ENCODE peak calls at places on chromosomes 12 and 14, in six cellular contexts. U is K562, G is endothelial cell of umbilical vein, N is GM12878, S is HCT116, Y is HepG2. W is an unnamed sample.

GRCh38 chr12:124428136-124428791 is 133.4 kb downstream of the RFLNA start:
- DNase-seq in U (no peak), G (no peak), N (no peak), S (no peak), Y (no peak), W (no peak)

GRCh38 chr12:101963703-101964102 is 86.3 kb downstream of the DRAM1 start:
- DNase-seq in U (no peak), G (no peak), N (no peak), S (no peak), Y (no peak), W (no peak)

GRCh38 chr14:78297843-78298242 is 127.7 kb downstream of the NRXN3 start:
- DNase-seq in U (no peak), G (no peak), N (no peak), S (no peak), Y (no peak), W (no peak)

GRCh38 chr14:81415781-81416180 is 15.7 kb upstream of the STON2 start:
- DNase-seq in U (no peak), G (no peak), N (no peak), S (no peak), Y (no peak), W (no peak)

GRCh38 chr12:10705655-10706054 is 17.5 kb downstream of the YBX3 start:
- DNase-seq in U (no peak), G (no peak), N (no peak), S (no peak), Y (no peak), W (no peak)

GRCh38 chr12:126895946-126896520 is 1370.9 kb upstream of the TMEM132C start:
- DNase-seq in U (no peak), G (no peak), N (no peak), S (no peak), Y (no peak), W (peak)

GRCh38 chr14:97642631-97643030 is 845.4 kb downstream of the VRK1 start:
- DNase-seq in U (no peak), G (no peak), N (no peak), S (no peak), Y (no peak), W (no peak)

GRCh38 chr12:124837958-124838803 is 25.5 kb downstream of the SCARB1 start:
- DNase-seq in U (no peak), G (peak), N (no peak), S (peak), Y (peak), W (peak)

GRCh38 chr12:10722502-10722904 is 620 bp downstream of the YBX3 start:
- DNase-seq in U (peak), G (no peak), N (no peak), S (no peak), Y (peak), W (no peak)

GRCh38 chr14:52283099-52283498 is 15.6 kb downstream of the PTGDR start:
- DNase-seq in U (no peak), G (no peak), N (no peak), S (no peak), Y (no peak), W (no peak)

GRCh38 chr12:5622280-5622679 is 190.4 kb downstream of the NTF3 start:
- DNase-seq in U (no peak), G (no peak), N (no peak), S (no peak), Y (no peak), W (no peak)

GRCh38 chr12:101969-102878 is 35.7 kb downstream of the IQSEC3 start:
- DNase-seq in U (peak), G (no peak), N (no peak), S (peak), Y (no peak), W (no peak)

GRCh38 chr12:112837629-112838191 is 46.2 kb downstream of the RPH3A start:
- DNase-seq in U (no peak), G (peak), N (no peak), S (no peak), Y (peak), W (peak)

GRCh38 chr12:72974954-72975555 is 702.9 kb downstream of the TRHDE start:
- DNase-seq in U (no peak), G (no peak), N (no peak), S (no peak), Y (no peak), W (no peak)

GRCh38 chr12:123873795-123874194 is 98.8 kb downstream of the CCDC92 start:
- DNase-seq in U (no peak), G (no peak), N (no peak), S (no peak), Y (no peak), W (no peak)

GRCh38 chr14:50619569-50620141 is 48.5 kb downstream of the SAV1 start:
- DNase-seq in U (peak), G (peak), N (peak), S (peak), Y (peak), W (peak)

GRCh38 chr12:132597333-132598283 is 12.8 kb downstream of the LRCOL1 start:
- DNase-seq in U (no peak), G (peak), N (no peak), S (peak), Y (no peak), W (no peak)

GRCh38 chr12:108270035-108270840 is 68.9 kb downstream of the CMKLR1 start:
- DNase-seq in U (no peak), G (no peak), N (no peak), S (no peak), Y (no peak), W (no peak)

GRCh38 chr12:53096089-53096741 is 1.3 kb upstream of the IGFBP6 start:
- DNase-seq in U (no peak), G (no peak), N (no peak), S (no peak), Y (no peak), W (no peak)

DNA sequence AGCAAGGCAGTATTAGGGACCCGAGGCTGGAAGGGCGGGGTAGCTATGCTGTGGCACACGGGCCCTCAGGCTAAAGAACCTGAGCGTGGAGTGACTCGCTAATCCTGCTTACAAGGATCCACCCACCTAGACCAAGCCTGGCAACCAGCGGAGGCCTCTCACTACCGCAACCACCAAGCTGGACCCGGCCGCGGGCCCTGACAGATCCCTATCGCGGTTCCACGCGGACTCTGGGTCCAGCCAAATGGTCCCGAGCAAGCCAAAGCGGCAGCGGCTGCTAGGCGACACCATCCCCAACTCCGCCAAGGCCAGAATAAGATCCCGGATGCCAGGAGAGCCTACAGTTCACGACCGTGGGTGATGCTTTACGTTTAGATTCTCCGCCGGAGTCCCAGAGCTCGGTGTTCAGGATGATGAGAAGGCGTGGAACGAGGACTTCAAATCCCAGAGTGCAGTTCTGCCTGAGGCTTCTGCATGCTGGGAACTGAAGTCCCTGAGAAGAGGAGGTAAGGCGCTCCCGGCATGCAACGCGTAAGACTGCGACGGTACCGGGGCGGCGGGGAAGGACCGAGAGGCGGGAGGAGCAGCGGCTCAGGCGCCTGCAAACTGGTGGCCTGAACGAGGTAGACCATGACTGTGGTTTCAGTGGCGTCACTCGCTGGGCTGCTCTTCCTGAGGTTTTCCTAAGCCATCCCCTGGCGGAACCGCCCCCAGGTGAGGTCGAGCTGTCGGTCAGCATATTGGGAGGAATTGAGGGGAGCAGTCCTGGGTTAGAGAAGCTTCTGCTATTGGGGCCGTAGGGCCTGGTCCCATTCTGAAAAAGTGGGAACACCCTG is at the start of the genes CEP290 and TMTC3:
- DNase-seq in U (peak), G (peak), N (peak), S (peak), Y (peak), W (peak)
- TF ChIP-seq MAX in U (peak), G (no peak), N (peak), S (peak), Y (peak), W (peak)

DNA sequence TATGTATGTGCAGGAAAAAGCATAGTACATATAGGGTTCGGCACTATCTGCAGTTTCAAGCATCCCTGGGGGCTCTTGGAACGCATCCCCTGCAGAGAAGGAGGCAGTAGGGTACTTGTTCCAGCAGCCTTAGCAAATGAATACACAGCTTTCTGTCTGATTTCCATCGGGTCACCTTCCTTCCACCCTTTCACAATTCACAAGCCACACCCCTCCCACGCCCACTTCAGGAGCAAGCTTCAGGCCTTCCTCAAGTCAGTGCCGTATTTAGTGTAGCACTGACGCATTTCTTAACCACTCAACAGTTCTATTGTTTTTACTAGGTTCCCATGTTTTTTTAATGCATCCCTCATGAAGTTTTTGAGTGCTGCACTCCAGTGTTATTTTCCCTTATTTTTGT is 64.2 kb downstream of the CLMN start:
- DNase-seq in U (peak), G (peak), N (no peak), S (peak), Y (no peak), W (peak)
- H3K27ac ChIP-seq in U (no peak), G (no peak), N (peak), S (no peak), Y (no peak), W (peak)

GRCh38 chr14:69539631-69540410 is 34.9 kb downstream of the CCDC177 start:
- DNase-seq in U (no peak), G (no peak), N (no peak), S (no peak), Y (no peak), W (no peak)
- TF ChIP-seq MAX in U (no peak), G (no peak), N (no peak), S (no peak), Y (no peak), W (no peak)

GRCh38 chr14:53915364-53916014 is 41.1 kb downstream of the BMP4 start:
- DNase-seq in U (no peak), G (no peak), N (no peak), S (no peak), Y (no peak), W (no peak)

GRCh38 chr14:53916239-53916638 is 40.4 kb downstream of the BMP4 start:
- DNase-seq in U (no peak), G (no peak), N (no peak), S (no peak), Y (peak), W (no peak)

GRCh38 chr14:53924754-53925153 is 31.9 kb downstream of the BMP4 start:
- DNase-seq in U (no peak), G (peak), N (no peak), S (peak), Y (peak), W (peak)

GRCh38 chr14:53925201-53925766 is 31.3 kb downstream of the BMP4 start:
- DNase-seq in U (no peak), G (no peak), N (no peak), S (no peak), Y (no peak), W (no peak)

GRCh38 chr14:53921027-53921426 is 35.6 kb downstream of the BMP4 start:
- DNase-seq in U (no peak), G (no peak), N (no peak), S (no peak), Y (no peak), W (no peak)
- H3K27ac ChIP-seq in U (no peak), G (no peak), N (no peak), S (no peak), Y (no peak), W (no peak)

GRCh38 chr12:69984216-69984615 is 159.2 kb downstream of the MYRFL start:
- DNase-seq in U (no peak), G (no peak), N (no peak), S (no peak), Y (no peak), W (no peak)

GRCh38 chr12:69985656-69986055 is 160.6 kb downstream of the MYRFL start:
- DNase-seq in U (peak), G (no peak), N (no peak), S (peak), Y (peak), W (peak)

GRCh38 chr12:69988601-69989194 is 163.7 kb downstream of the MYRFL start:
- DNase-seq in U (no peak), G (peak), N (no peak), S (no peak), Y (no peak), W (no peak)

GRCh38 chr12:69986109-69986508 is 161.1 kb downstream of the MYRFL start:
- DNase-seq in U (no peak), G (no peak), N (no peak), S (no peak), Y (no peak), W (no peak)

DNA sequence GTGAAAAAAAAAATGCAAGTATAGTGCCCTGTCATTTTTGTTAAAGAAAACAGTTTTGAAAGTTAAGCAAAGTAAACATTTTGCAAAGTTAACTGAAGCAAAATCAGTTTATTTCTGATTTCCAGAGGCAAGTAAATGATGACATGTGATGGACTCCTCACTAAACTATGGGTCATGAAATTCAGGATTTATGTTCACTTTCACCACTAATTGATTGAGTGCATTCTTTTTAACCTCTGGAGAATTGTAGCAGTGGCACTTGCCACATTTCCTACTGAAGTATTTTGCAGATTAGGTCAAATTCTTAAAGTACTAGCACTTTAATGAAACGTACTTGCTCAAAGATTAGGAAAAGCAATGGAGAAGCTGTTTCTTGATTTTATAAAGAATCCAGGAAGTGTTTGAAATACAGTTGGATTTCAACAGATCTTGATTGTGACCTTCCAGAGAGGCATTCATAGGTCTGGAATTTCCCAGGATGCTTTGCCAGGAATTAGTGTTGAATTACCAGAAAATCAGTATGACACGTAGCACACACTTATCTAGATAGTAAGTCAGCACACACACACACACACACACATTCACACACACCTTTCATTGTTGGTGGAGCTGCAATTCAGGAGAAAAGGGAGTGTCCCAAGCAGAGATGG is 162.6 kb downstream of the MYRFL start:
- DNase-seq in U (no peak), G (peak), N (no peak), S (peak), Y (peak), W (peak)
- TF ChIP-seq MAX in U (no peak), G (no peak), N (no peak), S (peak), Y (no peak), W (no peak)

GRCh38 chr12:106090586-106091411 is 48.0 kb downstream of the NUAK1 start:
- DNase-seq in U (no peak), G (peak), N (no peak), S (no peak), Y (no peak), W (no peak)

GRCh38 chr12:106089935-106090334 is 48.8 kb downstream of the NUAK1 start:
- DNase-seq in U (no peak), G (no peak), N (no peak), S (no peak), Y (no peak), W (no peak)

GRCh38 chr12:106094304-106094703 is 44.5 kb downstream of the NUAK1 start:
- DNase-seq in U (no peak), G (no peak), N (no peak), S (no peak), Y (peak), W (no peak)

GRCh38 chr12:106093246-106093645 is 45.5 kb downstream of the NUAK1 start:
- DNase-seq in U (no peak), G (no peak), N (no peak), S (no peak), Y (no peak), W (no peak)

GRCh38 chr12:106091421-106091820 is 47.3 kb downstream of the NUAK1 start:
- DNase-seq in U (no peak), G (no peak), N (no peak), S (no peak), Y (no peak), W (no peak)
- H3K27ac ChIP-seq in U (no peak), G (peak), N (no peak), S (no peak), Y (no peak), W (peak)

GRCh38 chr14:79483472-79483871 is 727.8 kb downstream of the DIO2 start:
- DNase-seq in U (no peak), G (no peak), N (no peak), S (no peak), Y (no peak), W (no peak)
- TF ChIP-seq MAX in U (no peak), G (no peak), N (no peak), S (no peak), Y (no peak), W (no peak)

GRCh38 chr12:93679308-93679933 is 2.2 kb downstream of the CRADD start:
- DNase-seq in U (no peak), G (no peak), N (no peak), S (no peak), Y (no peak), W (no peak)

GRCh38 chr12:93676408-93677194 is 574 bp upstream of the CRADD start:
- DNase-seq in U (no peak), G (no peak), N (no peak), S (no peak), Y (no peak), W (no peak)

GRCh38 chr12:93677195-93678064 is at the start of gene CRADD:
- DNase-seq in U (peak), G (peak), N (peak), S (peak), Y (peak), W (peak)

GRCh38 chr12:93682846-93683261 is 5.7 kb downstream of the CRADD start:
- DNase-seq in U (peak), G (no peak), N (no peak), S (no peak), Y (peak), W (no peak)

GRCh38 chr12:93678779-93679178 is 1.6 kb downstream of the CRADD start:
- DNase-seq in U (no peak), G (no peak), N (no peak), S (no peak), Y (no peak), W (no peak)
- H3K27ac ChIP-seq in U (peak), G (no peak), N (peak), S (no peak), Y (no peak), W (no peak)